ENCODE peak calls at places on chromosome 1, in five cellular contexts. H is Panc1, Q is prostate gland, G is GM23338, D is breast epithelium. X is an unnamed sample.

GRCh38 chr1:23543707-23544443 is 12.8 kb upstream of the E2F2 start:
- DNase-seq in H (no peak), Q (no peak), G (no peak), D (no peak), X (no peak)

GRCh38 chr1:83828456-83828855 is 170.5 kb downstream of the TTLL7 start:
- DNase-seq in Q (no peak), D (no peak), G (no peak), H (no peak), X (no peak)

GRCh38 chr1:198128528-198128927 is 28.3 kb upstream of the NEK7 start:
- DNase-seq in D (no peak), G (no peak), Q (no peak), H (no peak), X (no peak)

GRCh38 chr1:96256391-96256790 is 465.2 kb upstream of the PTBP2 start:
- DNase-seq in G (no peak), Q (no peak), H (no peak), D (no peak), X (no peak)

GRCh38 chr1:177228721-177229088 is 57.9 kb downstream of the BRINP2 start:
- DNase-seq in D (no peak), G (no peak), Q (no peak), H (no peak), X (no peak)

GRCh38 chr1:67717876-67718275 is 32.9 kb downstream of the GADD45A start:
- DNase-seq in D (no peak), Q (no peak), H (no peak), G (no peak), X (no peak)

GRCh38 chr1:207860531-207860930 is 50.4 kb downstream of the CD34 start:
- DNase-seq in H (no peak), G (no peak), D (no peak), Q (no peak), X (no peak)

GRCh38 chr1:99239690-99240089 is 24.6 kb upstream of the PLPPR4 start:
- DNase-seq in H (no peak), G (peak; percentile 17), D (no peak), Q (no peak), X (no peak)

GRCh38 chr1:235160395-235160964 is 570 bp downstream of the RBM34 start:
- DNase-seq in H (no peak), D (no peak), Q (no peak), G (peak; percentile 52), X (no peak)

GRCh38 chr1:158053276-158053675 is 59.8 kb downstream of the KIRREL1 start:
- DNase-seq in D (no peak), G (no peak), H (no peak), Q (no peak), X (no peak)

GRCh38 chr1:184449916-184450315 is 63.1 kb downstream of the C1orf21 start:
- DNase-seq in D (no peak), H (no peak), Q (no peak), G (no peak), X (no peak)

GRCh38 chr1:209583408-209583807 is at the start of gene CAMK1G:
- DNase-seq in G (peak; percentile 74), Q (no peak), D (no peak), H (no peak), X (no peak)

GRCh38 chr1:217274927-217275616 is 355.8 kb downstream of the GPATCH2 start:
- DNase-seq in H (no peak), G (no peak), Q (no peak), D (no peak), X (no peak)

GRCh38 chr1:245142171-245142798 is 12.5 kb upstream of the KIF26B start:
- DNase-seq in Q (no peak), H (no peak), G (no peak), D (no peak), X (no peak)

GRCh38 chr1:212433577-212434462 is 1.1 kb downstream of the NENF start:
- DNase-seq in Q (no peak), G (peak; percentile 33), H (no peak), D (no peak), X (no peak)

GRCh38 chr1:67888707-67889106 is 55.4 kb upstream of the GNG12 start:
- DNase-seq in H (no peak), D (no peak), G (peak; percentile 56), Q (no peak), X (no peak)

GRCh38 chr1:59985901-59986735 is 59.5 kb upstream of the CYP2J2 start:
- DNase-seq in D (no peak), G (peak; percentile 65), H (no peak), Q (no peak), X (peak; percentile 64)

GRCh38 chr1:15948091-15948591 is 27.8 kb downstream of the ZBTB17 start:
- DNase-seq in G (peak; percentile 49), H (no peak), D (no peak), Q (no peak), X (no peak)

GRCh38 chr1:154935749-154936415 is 637 bp downstream of the PMVK start:
- DNase-seq in Q (no peak), H (no peak), G (no peak), D (no peak), X (no peak)

GRCh38 chr1:222654849-222655248 is 37.0 kb downstream of the MIA3 start:
- DNase-seq in G (no peak), H (no peak), D (no peak), Q (no peak), X (no peak)

GRCh38 chr1:103109291-103109920 is 1.1 kb upstream of the COL11A1 start:
- DNase-seq in H (no peak), D (no peak), Q (no peak), G (peak; percentile 30), X (no peak)

GRCh38 chr1:180946537-180947507 is 34.1 kb downstream of the KIAA1614 start:
- DNase-seq in Q (no peak), D (no peak), H (no peak), G (peak; percentile 36), X (no peak)

GRCh38 chr1:67213164-67213563 is 46.9 kb downstream of the IL23R start:
- DNase-seq in G (peak; percentile 84), Q (no peak), H (no peak), D (no peak), X (no peak)

GRCh38 chr1:107009286-107009685 is 47.2 kb upstream of the PRMT6 start:
- DNase-seq in H (no peak), G (no peak), Q (no peak), D (no peak), X (no peak)

GRCh38 chr1:233636503-233636877 is 22.6 kb downstream of the KCNK1 start:
- DNase-seq in H (no peak), G (no peak), D (no peak), Q (no peak), X (no peak)

GRCh38 chr1:92820024-92820423 is 11.8 kb upstream of the RPL5 start:
- DNase-seq in H (no peak), D (no peak), G (peak; percentile 33), Q (no peak), X (no peak)

GRCh38 chr1:186511761-186512637 is 51.1 kb upstream of the PDC start:
- DNase-seq in G (peak; percentile 12), Q (no peak), H (no peak), D (no peak), X (no peak)
- TF ChIP-seq POLR2AphosphoS5 in G (no peak), Q (no peak), H (no peak), D (no peak), X (no peak)

DNA sequence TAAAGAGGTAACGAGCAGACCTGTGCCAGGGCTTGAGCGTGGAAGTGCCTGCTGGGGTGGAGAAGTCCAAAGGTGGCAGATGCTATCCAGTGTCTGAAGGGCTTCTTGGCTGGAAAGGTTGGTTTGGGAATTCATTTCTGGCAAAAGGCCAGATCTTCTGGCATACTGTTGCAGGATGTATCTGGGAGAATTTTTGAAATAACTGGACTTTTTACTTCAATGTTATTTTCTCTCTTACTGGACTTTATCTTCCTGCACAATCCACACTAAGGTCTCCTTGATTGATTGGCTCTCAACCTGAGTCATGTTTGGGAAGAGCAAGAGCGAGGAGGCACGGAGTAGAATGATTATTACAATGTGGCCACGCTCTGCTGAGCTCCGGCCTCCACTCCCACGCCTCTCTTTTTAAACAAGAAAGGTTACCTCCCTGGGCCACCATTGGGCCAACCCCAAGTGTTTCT is 278.4 kb downstream of the TM2D1 start:
- DNase-seq in G (no peak), Q (no peak), D (no peak), H (no peak), X (no peak)
- H3K27ac ChIP-seq in G (no peak overlapping the region), Q (no peak overlapping the region), D (peak overlapping the region; percentile 81), H (no peak overlapping the region), X (no peak overlapping the region)

GRCh38 chr1:25999419-25999818 is 1.6 kb upstream of the PAFAH2 start:
- DNase-seq in G (no peak), Q (no peak), H (no peak), D (no peak), X (no peak)

GRCh38 chr1:25994402-25994801 is 3.5 kb downstream of the PAFAH2 start:
- DNase-seq in Q (no peak), H (no peak), G (no peak), D (no peak), X (no peak)

GRCh38 chr1:25998075-25998761 is 355 bp upstream of the PAFAH2 start:
- DNase-seq in D (peak; percentile 97), G (peak; percentile 100), Q (peak; percentile 98), H (peak; percentile 99), X (peak; percentile 98)

GRCh38 chr1:25996966-25997758 is 701 bp downstream of the PAFAH2 start:
- DNase-seq in G (no peak), H (no peak), D (no peak), Q (no peak), X (no peak)

DNA sequence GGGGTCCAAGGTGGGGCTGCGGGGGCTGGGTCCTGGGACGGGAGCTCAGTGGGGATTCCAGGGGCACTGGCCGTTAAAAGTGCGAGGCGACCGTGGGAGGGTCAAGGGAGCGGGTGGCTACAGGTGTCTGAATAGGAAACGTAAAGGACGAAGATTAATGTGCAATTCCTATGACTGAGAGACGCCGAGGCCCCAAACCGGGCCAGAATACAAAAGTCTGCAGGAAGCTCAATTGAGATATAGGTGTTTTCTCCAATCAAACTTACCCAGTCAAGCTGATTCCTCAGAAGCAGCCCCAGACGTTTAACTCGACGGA is at the start of gene PAFAH2:
- DNase-seq in Q (no peak), D (no peak), H (no peak), G (no peak), X (no peak)
- TF ChIP-seq POLR2AphosphoS5 in Q (no peak), D (no peak), H (peak; percentile 73), G (peak; percentile 52), X (no peak)

GRCh38 chr1:32468791-32469190 is 3.9 kb downstream of the ZBTB8B start:
- DNase-seq in Q (no peak), D (no peak), H (no peak), G (no peak), X (no peak)

GRCh38 chr1:32466761-32467160 is 1.9 kb downstream of the ZBTB8B start:
- DNase-seq in D (no peak), H (no peak), Q (no peak), G (no peak), X (no peak)

GRCh38 chr1:32464716-32465540 is at the start of gene ZBTB8B:
- DNase-seq in H (no peak), D (peak; percentile 62), G (peak; percentile 99), Q (peak; percentile 80), X (no peak)

GRCh38 chr1:32465541-32466002 is 700 bp downstream of the ZBTB8B start:
- DNase-seq in H (no peak), G (peak; percentile 52), D (no peak), Q (no peak), X (no peak)

GRCh38 chr1:32464191-32464715 is 619 bp upstream of the ZBTB8B start:
- DNase-seq in H (no peak), G (peak; percentile 25), Q (no peak), D (no peak), X (no peak)
- H3K27ac ChIP-seq in H (no peak overlapping the region), G (peak overlapping the region; percentile 2), Q (no peak overlapping the region), D (no peak overlapping the region), X (no peak overlapping the region)

GRCh38 chr1:55144886-55145285 is 70.3 kb downstream of the USP24 start:
- DNase-seq in G (no peak), H (no peak), D (no peak), Q (no peak), X (no peak)
- TF ChIP-seq POLR2AphosphoS5 in G (no peak), H (no peak), D (no peak), Q (no peak), X (no peak)

X was measured in vagina.